ENCODE peak calls at places on chromosomes 2 and 18, in six cellular contexts. R is A549, A is endothelial cell of umbilical vein, Z is K562, Y is HepG2, O is GM12878. H is an unnamed sample.

GRCh38 chr2:199471443-199472057 is 13.8 kb upstream of the SATB2 start:
- DNase-seq in R (no peak), A (peak), Y (peak), Z (peak), O (no peak), H (peak)

GRCh38 chr2:144459937-144460336 is 60.0 kb downstream of the ZEB2 start:
- DNase-seq in Y (no peak), O (no peak), R (no peak), A (peak), Z (no peak), H (no peak)

GRCh38 chr2:114293355-114293754 is 149.1 kb upstream of the DPP10 start:
- DNase-seq in A (no peak), R (no peak), O (no peak), Z (no peak), Y (no peak), H (no peak)

GRCh38 chr2:54074636-54075341 is 40.6 kb upstream of the ACYP2 start:
- DNase-seq in A (no peak), Z (no peak), O (no peak), Y (no peak), R (no peak), H (no peak)

GRCh38 chr2:113068706-113069485 is 1.1 kb downstream of the IL1F10 start:
- DNase-seq in O (no peak), R (no peak), A (no peak), Y (no peak), Z (no peak), H (no peak)

GRCh38 chr2:112150851-112151250 is 12.7 kb downstream of the FBLN7 start:
- DNase-seq in O (no peak), Y (no peak), A (no peak), R (no peak), Z (no peak), H (no peak)

GRCh38 chr2:100733344-100734187 is 86.4 kb upstream of the NPAS2 start:
- DNase-seq in O (no peak), Z (no peak), Y (peak), A (peak), R (no peak), H (peak)

GRCh38 chr2:114040816-114041215 is 150.9 kb downstream of the ACTR3 start:
- DNase-seq in Z (no peak), Y (no peak), R (no peak), A (no peak), O (no peak), H (no peak)

GRCh38 chr2:46298522-46299351 is 1.5 kb downstream of the EPAS1 start:
- DNase-seq in R (peak), Y (no peak), O (no peak), A (peak), Z (peak), H (peak)

GRCh38 chr18:56382541-56382940 is 255.9 kb downstream of the TXNL1 start:
- DNase-seq in Y (no peak), Z (no peak), R (no peak), A (no peak), O (no peak), H (no peak)

GRCh38 chr2:222736301-222736700 is 64.8 kb downstream of the MOGAT1 start:
- DNase-seq in R (no peak), O (no peak), Y (no peak), Z (peak), A (no peak), H (peak)

GRCh38 chr2:55282110-55282917 is 13.3 kb upstream of the MTIF2 start:
- DNase-seq in Y (peak), Z (peak), A (peak), O (peak), R (peak), H (peak)

GRCh38 chr2:226732478-226733188 is 67.0 kb downstream of the IRS1 start:
- DNase-seq in A (no peak), Z (no peak), R (no peak), Y (peak), O (no peak), H (no peak)

GRCh38 chr2:44582363-44583008 is 220.7 kb downstream of the CAMKMT start:
- DNase-seq in Z (no peak), R (no peak), A (no peak), O (no peak), Y (no peak), H (peak)

GRCh38 chr2:230346921-230347533 is 20.0 kb downstream of the SP140L start:
- DNase-seq in A (no peak), R (no peak), O (no peak), Z (no peak), Y (no peak), H (no peak)

GRCh38 chr2:96265349-96265839 is 403 bp downstream of the TMEM127 start:
- DNase-seq in Z (peak), Y (peak), O (no peak), R (peak), A (peak), H (peak)

GRCh38 chr2:96265840-96266569 is at the start of the genes CIAO1 and TMEM127:
- DNase-seq in O (peak), Y (peak), A (peak), R (peak), Z (peak), H (peak)

GRCh38 chr2:96264656-96265348 is 995 bp downstream of the TMEM127 start:
- DNase-seq in A (peak), O (no peak), Z (peak), Y (peak), R (peak), H (peak)

GRCh38 chr2:96264086-96264485 is 1.7 kb downstream of the TMEM127 start:
- DNase-seq in R (no peak), A (no peak), Y (no peak), O (no peak), Z (no peak), H (no peak)

DNA sequence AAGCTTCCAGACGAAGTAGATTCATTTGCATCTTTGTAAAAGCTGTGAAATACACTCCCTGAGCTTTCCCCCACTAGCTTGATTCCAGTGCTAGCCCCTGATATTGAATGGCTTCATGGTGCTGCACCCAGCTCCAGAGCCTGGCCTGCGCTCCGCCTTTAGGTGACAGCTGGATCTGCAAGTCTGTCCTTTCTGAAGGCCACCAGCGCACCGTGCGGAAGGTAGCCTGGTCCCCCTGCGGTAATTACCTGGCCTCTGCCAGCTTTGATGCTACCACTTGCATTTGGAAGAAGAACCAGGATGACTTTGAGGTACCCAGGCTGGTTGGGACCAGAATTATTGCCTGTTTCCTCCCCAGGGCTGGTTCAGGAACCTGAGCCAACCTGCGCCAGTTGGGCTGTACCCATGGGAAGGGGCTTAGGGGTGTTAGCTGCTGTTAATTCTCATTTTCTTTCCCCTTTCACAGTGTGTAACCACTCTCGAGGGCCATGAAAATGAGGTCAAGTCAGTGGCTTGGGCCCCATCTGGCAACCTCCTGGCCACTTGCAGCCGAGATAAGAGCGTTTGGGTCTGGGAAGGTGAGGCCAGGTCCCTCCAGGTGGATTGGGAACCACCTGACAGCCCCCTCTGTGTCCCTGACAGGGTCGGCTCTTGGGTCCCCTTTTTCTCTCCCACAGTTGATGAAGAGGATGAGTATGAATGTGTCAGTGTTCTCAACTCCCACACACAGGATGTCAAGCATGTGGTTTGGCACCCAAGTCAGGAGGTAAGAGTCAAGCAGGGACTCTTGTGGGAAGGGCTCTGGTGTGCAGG is 1.3 kb downstream of the CIAO1 start:
- DNase-seq in O (no peak), Y (peak), Z (peak), A (peak), R (peak), H (peak)
- TF ChIP-seq MYC in O (no peak), Y (no peak), Z (no peak), A (no peak), R (no peak), H (no peak)

DNA sequence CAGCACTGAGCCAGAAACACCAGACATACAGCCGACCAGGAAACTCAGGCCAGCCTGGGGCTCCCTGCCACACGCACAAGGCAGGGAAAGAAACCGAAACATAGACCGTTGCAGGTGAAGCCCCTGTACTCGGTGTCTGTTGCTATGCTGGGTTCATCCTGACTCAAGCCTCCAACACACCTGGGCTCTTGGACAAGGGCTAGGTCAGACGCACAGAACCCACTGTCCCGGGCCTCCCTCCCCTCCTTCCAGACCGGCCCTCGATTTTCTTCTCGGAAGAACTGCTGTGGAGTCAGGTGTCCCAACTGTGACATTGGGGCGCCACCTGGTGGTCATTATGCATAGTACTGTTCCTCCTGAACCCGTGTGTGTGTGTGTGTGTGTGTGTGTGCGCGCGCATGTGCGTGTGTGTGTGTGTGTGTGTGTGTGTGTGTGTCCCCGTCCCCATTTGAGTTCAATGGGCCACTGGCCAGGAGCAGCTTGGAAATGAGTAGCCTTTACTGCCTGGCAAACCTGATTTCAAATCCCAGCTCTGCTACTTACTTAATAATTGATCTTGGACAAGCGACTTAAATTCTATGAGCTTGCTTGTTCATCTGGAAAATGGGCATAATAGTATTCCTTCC is 55.4 kb upstream of the GLI2 start:
- DNase-seq in R (peak), A (peak), O (peak), Y (peak), Z (peak), H (peak)
- H3K4me3 ChIP-seq in R (no peak), A (no peak), O (no peak), Y (no peak), Z (no peak), H (no peak)

DNA sequence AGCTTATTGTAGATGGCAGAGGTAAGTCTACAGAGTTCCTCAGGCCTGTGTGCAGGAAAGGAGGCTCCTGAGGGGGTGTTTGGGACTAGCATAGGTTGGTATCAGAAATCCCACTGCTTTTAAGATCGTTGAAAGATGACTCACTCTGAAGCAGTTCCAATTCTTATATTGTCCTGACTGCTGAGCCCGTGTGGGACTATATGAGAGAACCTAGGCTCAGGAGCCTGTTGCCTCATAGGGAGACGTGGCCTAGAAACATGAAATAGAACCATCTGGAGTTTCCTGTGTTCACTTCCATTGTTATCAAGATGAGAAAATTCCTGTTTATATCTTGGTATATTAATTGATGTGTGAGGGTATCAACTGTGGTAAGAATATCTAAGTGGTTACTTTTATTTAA is 5.7 kb downstream of the CCT7 start:
- DNase-seq in A (peak), O (no peak), Y (no peak), R (no peak), Z (no peak), H (no peak)
- TF ChIP-seq MYC in A (no peak), O (no peak), Y (no peak), R (no peak), Z (no peak), H (no peak)

GRCh38 chr2:181312515-181312927 is 144.7 kb upstream of the ITGA4 start:
- DNase-seq in Z (no peak), O (peak), Y (no peak), A (no peak), R (no peak), H (no peak)
- H3K4me3 ChIP-seq in Z (no peak), O (peak), Y (no peak), A (no peak), R (no peak), H (no peak)

DNA sequence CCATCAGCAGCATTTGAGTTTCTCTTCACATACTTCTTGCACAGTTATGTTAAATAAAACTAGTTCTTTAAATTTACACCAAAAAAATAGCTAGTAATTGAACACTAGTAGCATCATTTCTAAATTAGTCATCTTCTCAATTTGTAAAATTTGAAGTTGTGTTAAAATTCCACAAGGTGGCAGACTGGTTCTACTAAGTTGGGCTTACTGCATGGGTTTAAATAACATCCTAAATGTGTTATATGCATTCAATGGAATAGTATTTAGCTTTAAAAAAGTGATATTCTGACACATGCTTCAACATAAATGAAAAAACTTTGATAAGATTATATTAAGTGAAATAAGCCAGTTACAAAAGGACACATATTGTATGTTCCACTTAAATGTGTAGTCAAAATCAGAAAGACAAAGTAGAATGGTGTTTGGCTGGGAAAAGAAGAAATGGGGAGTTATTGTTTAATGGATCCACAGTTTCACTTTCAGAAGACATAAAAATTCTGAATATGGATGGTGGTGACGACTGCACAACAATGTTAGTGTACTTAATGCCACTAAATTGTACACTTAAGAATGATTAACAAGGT is 28.7 kb upstream of the RPRD1A start:
- DNase-seq in Z (peak), R (peak), A (peak), Y (peak), O (no peak), H (peak)
- TF ChIP-seq MYC in Z (no peak), R (no peak), A (no peak), Y (no peak), O (no peak), H (no peak)

H was measured in NB4.